ENCODE peak calls at places on chromosomes 1 and 21, in five cellular contexts. X is CD8-positive, alpha-beta T cell; S is astrocyte of the cerebellum; V is AG09319; T is IMR-90. U is an unnamed sample.

GRCh38 chr1:97164276-97164639 is 442.7 kb downstream of the PTBP2 start:
- DNase-seq in V (no peak), X (no peak), T (no peak), S (no peak), U (no peak)

GRCh38 chr1:45929257-45929687 is 125.9 kb downstream of the MAST2 start:
- DNase-seq in T (peak), S (peak), V (no peak), X (no peak), U (no peak)

GRCh38 chr21:43854773-43855633 is 10.0 kb upstream of the AGPAT3 start:
- DNase-seq in V (no peak), T (no peak), X (no peak), S (no peak), U (no peak)

GRCh38 chr1:210291786-210292275 is 36.9 kb upstream of the HHAT start:
- DNase-seq in V (peak), X (no peak), T (no peak), S (no peak), U (no peak)

GRCh38 chr1:212967767-212968166 is 17.4 kb downstream of the VASH2 start:
- DNase-seq in T (peak), V (no peak), S (no peak), X (no peak), U (no peak)

GRCh38 chr1:94463056-94463764 is 45.0 kb downstream of the ABCD3 start:
- DNase-seq in T (no peak), X (no peak), S (no peak), V (no peak), U (no peak)

GRCh38 chr21:42231761-42232160 is 12.8 kb downstream of the ABCG1 start:
- DNase-seq in T (no peak), X (no peak), S (no peak), V (no peak), U (no peak)

GRCh38 chr1:178923512-178923911 is 52.6 kb upstream of the ANGPTL1 start:
- DNase-seq in V (no peak), S (no peak), X (no peak), T (no peak), U (no peak)

GRCh38 chr1:232620356-232620841 is 9.5 kb downstream of the SIPA1L2 start:
- DNase-seq in X (no peak), V (no peak), S (peak), T (peak), U (no peak)

GRCh38 chr1:198387587-198387986 is 152.9 kb downstream of the ATP6V1G3 start:
- DNase-seq in S (no peak), X (no peak), T (peak), V (no peak), U (no peak)

GRCh38 chr1:9222846-9223625 is 11.5 kb upstream of the H6PD start:
- DNase-seq in X (no peak), T (no peak), S (no peak), V (no peak), U (no peak)

GRCh38 chr1:52676249-52676903 is 21.8 kb downstream of the COA7 start:
- DNase-seq in S (no peak), X (no peak), V (no peak), T (no peak), U (no peak)

GRCh38 chr1:23568608-23569383 is 9.5 kb upstream of the ID3 start:
- DNase-seq in X (no peak), V (no peak), T (no peak), S (no peak), U (no peak)

GRCh38 chr1:3742439-3743298 is 9.6 kb upstream of the CCDC27 start:
- DNase-seq in T (no peak), X (no peak), V (no peak), S (no peak), U (no peak)

GRCh38 chr1:79657916-79658662 is 651.6 kb upstream of the ADGRL4 start:
- DNase-seq in V (no peak), T (peak), S (peak), X (no peak), U (no peak)

GRCh38 chr1:14476170-14476955 is 122.1 kb upstream of the KAZN start:
- DNase-seq in T (peak), V (no peak), S (peak), X (no peak), U (no peak)

GRCh38 chr1:169570172-169570574 is 16.1 kb downstream of the F5 start:
- DNase-seq in V (no peak), X (no peak), S (no peak), T (no peak), U (no peak)

GRCh38 chr1:58446368-58446767 is 100.2 kb downstream of the OMA1 start:
- DNase-seq in X (no peak), V (no peak), T (no peak), S (no peak), U (no peak)

GRCh38 chr1:15740833-15741182 is 1.5 kb upstream of the TMEM82 start:
- DNase-seq in X (no peak), V (no peak), S (no peak), T (no peak), U (no peak)

GRCh38 chr1:174197088-174197487 is 37.8 kb downstream of the RABGAP1L start:
- DNase-seq in T (no peak), X (no peak), V (no peak), S (no peak), U (no peak)

DNA sequence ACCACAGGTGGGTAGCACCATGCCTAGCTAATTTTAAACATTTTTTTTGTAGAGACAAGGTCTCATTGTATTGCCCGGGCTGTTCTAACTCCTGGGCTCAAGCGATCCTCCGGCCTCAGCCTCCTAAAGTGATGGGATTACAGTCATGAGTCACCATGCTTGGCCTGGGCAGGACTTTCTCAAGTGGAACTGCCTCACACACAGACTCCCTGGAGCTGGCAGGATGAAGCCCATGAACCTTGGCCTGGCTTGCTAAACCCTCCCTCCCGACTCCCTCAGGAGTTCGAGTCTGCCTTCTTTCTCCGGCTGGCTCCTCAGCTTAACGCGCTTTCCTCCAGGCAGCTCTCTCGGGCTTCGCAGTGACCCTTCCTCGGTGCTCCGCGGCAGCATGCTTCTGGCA is 7.7 kb upstream of the ECE1 start:
- DNase-seq in X (no peak), T (no peak), S (no peak), V (no peak), U (no peak)
- TF ChIP-seq CTCF in X (no peak), T (no peak), S (no peak), V (no peak), U (no peak)

GRCh38 chr21:34544032-34544496 is 32.1 kb upstream of the KCNE1 start:
- DNase-seq in V (no peak), T (peak), X (peak), S (peak), U (no peak)
- TF ChIP-seq CTCF in V (peak), T (peak), X (peak), S (peak), U (peak)

GRCh38 chr1:221840511-221841243 is 98.8 kb upstream of the DUSP10 start:
- DNase-seq in S (no peak), X (no peak), T (no peak), V (no peak), U (no peak)

GRCh38 chr1:221841291-221841982 is 99.5 kb upstream of the DUSP10 start:
- DNase-seq in T (no peak), V (no peak), S (no peak), X (no peak), U (no peak)

GRCh38 chr1:221837886-221838285 is 96.0 kb upstream of the DUSP10 start:
- DNase-seq in X (peak), T (no peak), V (no peak), S (no peak), U (no peak)

GRCh38 chr1:221839794-221840395 is 98.0 kb upstream of the DUSP10 start:
- DNase-seq in S (no peak), T (peak), X (peak), V (no peak), U (no peak)

DNA sequence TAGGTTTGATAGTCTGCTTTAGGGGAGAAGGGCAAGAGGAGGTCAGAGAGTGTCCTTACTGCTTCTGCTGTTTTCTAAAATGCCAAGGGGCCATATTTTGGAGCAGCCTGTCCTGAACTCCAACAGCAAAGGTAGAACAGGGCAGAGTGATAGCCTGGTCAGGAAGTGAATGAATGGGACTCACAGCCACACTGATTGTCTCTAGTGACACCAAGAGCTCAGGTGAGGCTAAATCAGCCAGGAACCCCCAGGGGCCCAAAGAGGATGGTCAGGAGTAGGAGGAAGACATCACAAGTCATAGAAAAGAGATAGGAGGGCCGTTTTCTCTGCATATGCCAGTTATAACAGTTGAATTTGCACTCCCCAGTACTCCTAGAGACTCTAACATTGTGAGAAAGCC is 97.4 kb upstream of the DUSP10 start:
- DNase-seq in X (no peak), V (no peak), S (no peak), T (no peak), U (no peak)
- TF ChIP-seq CTCF in X (no peak), V (no peak), S (no peak), T (no peak), U (no peak)

DNA sequence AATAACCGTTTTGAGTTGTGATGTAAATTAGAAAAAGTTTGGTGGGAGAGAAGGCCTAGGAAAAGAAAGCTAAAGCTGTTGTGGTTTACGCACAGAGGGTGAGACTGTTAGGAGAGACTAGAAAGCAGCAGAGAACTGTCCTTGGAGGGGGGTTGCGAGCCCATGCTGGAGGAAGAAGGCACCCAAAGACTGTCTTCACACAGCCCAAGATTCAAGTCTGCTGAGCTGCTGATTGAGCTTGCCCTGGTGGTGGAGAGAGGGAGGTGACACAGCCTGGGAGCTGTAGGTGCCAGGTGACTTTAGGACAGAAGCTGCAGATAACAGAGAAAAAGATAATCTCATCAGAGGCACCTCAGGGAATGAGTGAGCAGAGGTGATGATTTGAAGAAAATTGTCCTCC is 18.3 kb upstream of the TLR5 start:
- DNase-seq in S (no peak), V (no peak), T (no peak), X (no peak), U (no peak)
- TF ChIP-seq CTCF in S (no peak), V (no peak), T (no peak), X (no peak), U (no peak)

GRCh38 chr1:247287460-247287859 is 31.6 kb downstream of the VN1R5 start:
- DNase-seq in S (no peak), V (no peak), X (no peak), T (no peak), U (no peak)
- TF ChIP-seq CTCF in S (no peak), V (no peak), X (no peak), T (no peak), U (no peak)

GRCh38 chr1:200290010-200290685 is 119.7 kb downstream of the ZNF281 start:
- DNase-seq in V (no peak), X (no peak), T (no peak), S (no peak), U (no peak)
- TF ChIP-seq CTCF in V (no peak), X (no peak), T (no peak), S (no peak), U (no peak)

DNA sequence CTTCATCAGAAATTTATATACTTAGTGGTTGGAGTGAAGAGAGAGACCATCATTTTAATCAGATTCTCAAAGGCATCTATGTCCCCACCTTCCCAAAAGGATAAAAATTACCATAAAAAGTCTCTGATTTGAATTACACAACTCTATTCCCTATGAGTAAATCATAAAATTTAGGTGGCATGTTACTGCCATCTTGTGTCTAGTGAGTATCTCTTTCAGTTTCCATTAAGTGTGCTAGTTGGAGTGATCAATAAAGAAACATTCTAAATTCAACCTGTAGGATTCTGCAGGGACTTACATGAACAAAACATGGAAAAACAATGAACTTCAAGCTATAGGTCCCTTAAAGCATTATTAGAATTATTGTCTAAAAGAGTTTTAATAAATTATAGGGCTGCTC is 655.4 kb downstream of the LTN1 start:
- DNase-seq in T (peak), S (peak), X (no peak), V (peak), U (no peak)
- TF ChIP-seq CTCF in T (peak), S (peak), X (no peak), V (peak), U (peak)

DNA sequence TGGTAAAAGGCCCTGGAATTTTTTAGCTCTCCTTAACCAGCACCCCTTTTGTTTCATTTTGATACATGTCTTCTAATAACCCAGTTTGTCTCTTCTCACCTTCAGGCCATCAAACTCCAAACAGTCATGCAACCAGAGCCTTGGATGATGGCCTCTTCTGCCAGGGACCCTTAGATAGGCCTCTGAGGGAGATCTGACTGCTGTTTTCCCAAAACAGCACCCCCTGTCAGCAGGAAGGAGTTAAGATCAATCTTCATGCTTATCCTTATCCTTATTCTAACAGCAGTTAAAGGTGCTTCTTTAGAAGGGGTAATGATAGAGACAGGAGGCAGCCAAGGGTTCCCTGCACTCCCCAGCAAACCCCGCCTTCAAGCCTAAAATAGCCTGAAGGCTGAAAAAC is 49.5 kb upstream of the VANGL1 start:
- DNase-seq in X (no peak), S (no peak), T (no peak), V (no peak), U (no peak)
- TF ChIP-seq CTCF in X (no peak), S (no peak), T (peak), V (no peak), U (no peak)

DNA sequence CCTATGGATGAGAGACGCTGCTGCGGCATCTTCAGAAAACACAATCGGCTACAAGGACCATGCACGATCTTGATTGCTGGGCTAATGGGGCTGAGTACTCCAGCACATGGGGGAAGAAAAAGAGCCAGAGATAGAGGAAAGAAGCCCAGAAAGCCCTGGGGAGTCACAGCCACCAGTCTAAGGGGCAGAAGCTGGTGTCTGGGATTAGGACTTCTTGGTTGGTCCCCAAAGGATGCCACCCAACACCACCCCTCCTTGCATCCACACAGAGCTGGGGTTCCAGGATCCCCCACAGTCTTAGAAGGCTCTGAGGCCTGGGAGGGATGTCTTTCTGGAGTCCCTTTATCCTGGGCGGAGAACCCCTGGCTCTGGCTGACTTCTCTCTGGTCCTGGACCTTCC is 98.4 kb upstream of the TARDBP start:
- DNase-seq in V (no peak), S (no peak), T (no peak), X (no peak), U (no peak)
- TF ChIP-seq CTCF in V (no peak), S (no peak), T (no peak), X (no peak), U (no peak)